ENCODE peak calls at places on chromosomes 1 and 21, in five cellular contexts. H is esophagus muscularis mucosa, N is colonic mucosa, O is keratinocyte, S is PC-3. C is an unnamed sample.

GRCh38 chr1:89918794-89919155 is 76.1 kb upstream of the ZNF326 start:
- DNase-seq in H (no peak), N (no peak), O (no peak), S (peak), C (no peak)

GRCh38 chr1:28249013-28249870 is 10.1 kb upstream of the SESN2 start:
- DNase-seq in H (no peak), N (peak), O (no peak), S (peak), C (peak)

GRCh38 chr21:45248893-45249381 is 38.8 kb downstream of the POFUT2 start:
- DNase-seq in H (peak), N (no peak), O (no peak), S (no peak), C (peak)

GRCh38 chr1:86616871-86617270 is 70.0 kb downstream of the CLCA4 start:
- DNase-seq in H (no peak), N (peak), O (no peak), S (no peak), C (no peak)

GRCh38 chr1:99650773-99651437 is 5.0 kb downstream of the PALMD start:
- DNase-seq in H (no peak), N (no peak), O (no peak), S (no peak), C (no peak)

GRCh38 chr1:162696286-162696862 is 64.1 kb downstream of the DDR2 start:
- DNase-seq in H (no peak), N (peak), O (no peak), S (peak), C (peak)

GRCh38 chr1:156664046-156664948 is 12.9 kb downstream of the NES start:
- DNase-seq in H (no peak), N (no peak), O (no peak), S (no peak), C (no peak)

GRCh38 chr21:44880762-44881585 is 7.5 kb upstream of the PTTG1IP start:
- DNase-seq in H (no peak), N (no peak), O (no peak), S (peak), C (no peak)

GRCh38 chr1:29218223-29218622 is 12.5 kb downstream of the MECR start:
- DNase-seq in H (no peak), N (no peak), O (no peak), S (no peak), C (no peak)

GRCh38 chr1:205445653-205445955 is 10.2 kb downstream of the BLACAT1 start:
- DNase-seq in H (no peak), N (no peak), O (no peak), S (no peak), C (no peak)

GRCh38 chr1:59072017-59072947 is 224.6 kb upstream of the FGGY start:
- DNase-seq in H (no peak), N (no peak), O (no peak), S (peak), C (no peak)

GRCh38 chr1:31063636-31064035 is 1.9 kb downstream of the PUM1 start:
- DNase-seq in H (no peak), N (no peak), O (no peak), S (peak), C (no peak)

GRCh38 chr1:38858833-38859560 is 575 bp downstream of the RRAGC start:
- DNase-seq in H (peak), N (peak), O (peak), S (peak), C (peak)

GRCh38 chr1:151147132-151147503 is 687 bp upstream of the SEMA6C start:
- DNase-seq in H (no peak), N (no peak), O (no peak), S (no peak), C (no peak)

GRCh38 chr1:237975903-237976302 is 85.2 kb upstream of the ZP4 start:
- DNase-seq in H (no peak), N (no peak), O (no peak), S (no peak), C (no peak)

GRCh38 chr1:67020304-67020703 is 33.6 kb downstream of the SLC35D1 start:
- DNase-seq in H (no peak), N (no peak), O (no peak), S (no peak), C (no peak)

GRCh38 chr1:101111461-101111860 is 85.9 kb upstream of the DPH5 start:
- DNase-seq in H (no peak), N (no peak), O (no peak), S (no peak), C (no peak)

GRCh38 chr1:109495738-109496137 is 1.8 kb downstream of the CYB561D1 start:
- DNase-seq in H (no peak), N (no peak), O (no peak), S (no peak), C (no peak)

GRCh38 chr1:32900956-32901822 is at the start of gene TMEM54:
- DNase-seq in H (no peak), N (peak), O (no peak), S (peak), C (peak)

GRCh38 chr1:46643368-46643775 is 24.8 kb downstream of the ATPAF1 start:
- DNase-seq in H (no peak), N (peak), O (no peak), S (peak), C (peak)

GRCh38 chr1:223211323-223211985 is 68.4 kb upstream of the TLR5 start:
- DNase-seq in H (no peak), N (no peak), O (no peak), S (no peak), C (no peak)

GRCh38 chr1:222138095-222138494 is 396.2 kb upstream of the DUSP10 start:
- DNase-seq in H (no peak), N (no peak), O (no peak), S (no peak), C (no peak)

GRCh38 chr1:248686815-248687214 is 15.8 kb downstream of the OR14I1 start:
- DNase-seq in H (no peak), N (no peak), O (no peak), S (peak), C (no peak)

GRCh38 chr21:41947596-41948403 is 6.0 kb downstream of the C2CD2 start:
- DNase-seq in H (no peak), N (no peak), O (no peak), S (no peak), C (no peak)

GRCh38 chr1:37720231-37721130 is 28.2 kb downstream of the CDCA8 start:
- DNase-seq in H (no peak), N (no peak), O (no peak), S (no peak), C (no peak)

GRCh38 chr1:10635385-10635896 is 160.7 kb downstream of the PEX14 start:
- DNase-seq in H (no peak), N (no peak), O (peak), S (peak), C (peak)

GRCh38 chr1:52658795-52659194 is 25.8 kb downstream of the SHISAL2A start:
- DNase-seq in H (no peak), N (no peak), O (peak), S (peak), C (no peak)

GRCh38 chr1:18681423-18681835 is 50.8 kb downstream of the PAX7 start:
- DNase-seq in H (no peak), N (no peak), O (peak), S (peak), C (peak)

GRCh38 chr1:32413507-32414185 is 19.4 kb upstream of the BSDC1 start:
- DNase-seq in H (no peak), N (peak), O (no peak), S (peak), C (peak)

GRCh38 chr1:77513839-77514763 is 168.4 kb downstream of the ZZZ3 start:
- DNase-seq in H (no peak), N (no peak), O (no peak), S (no peak), C (no peak)

GRCh38 chr1:26696191-26696644 is 403 bp downstream of the ARID1A start:
- DNase-seq in H (no peak), N (no peak), O (no peak), S (no peak), C (no peak)

GRCh38 chr1:207313131-207313530 is 8.3 kb upstream of the CD55 start:
- DNase-seq in H (no peak), N (no peak), O (no peak), S (no peak), C (no peak)

GRCh38 chr21:46126321-46127238 is 28.7 kb downstream of the COL6A2 start:
- DNase-seq in H (no peak), N (no peak), O (no peak), S (no peak), C (no peak)

GRCh38 chr1:169466259-169467230 is 19.2 kb downstream of the SLC19A2 start:
- DNase-seq in H (no peak), N (no peak), O (no peak), S (peak), C (no peak)

GRCh38 chr1:79044974-79045650 is 38.6 kb upstream of the ADGRL4 start:
- DNase-seq in H (no peak), N (no peak), O (no peak), S (no peak), C (no peak)

GRCh38 chr1:209648931-209649776 is 3.1 kb downstream of the LAMB3 start:
- DNase-seq in H (no peak), N (peak), O (peak), S (peak), C (no peak)

GRCh38 chr1:201459052-201459451 is 9.9 kb downstream of the PHLDA3 start:
- DNase-seq in H (no peak), N (no peak), O (no peak), S (no peak), C (no peak)
- TF ChIP-seq CTCF in H (no peak), N (no peak), O (no peak), S (no peak), C (no peak)

DNA sequence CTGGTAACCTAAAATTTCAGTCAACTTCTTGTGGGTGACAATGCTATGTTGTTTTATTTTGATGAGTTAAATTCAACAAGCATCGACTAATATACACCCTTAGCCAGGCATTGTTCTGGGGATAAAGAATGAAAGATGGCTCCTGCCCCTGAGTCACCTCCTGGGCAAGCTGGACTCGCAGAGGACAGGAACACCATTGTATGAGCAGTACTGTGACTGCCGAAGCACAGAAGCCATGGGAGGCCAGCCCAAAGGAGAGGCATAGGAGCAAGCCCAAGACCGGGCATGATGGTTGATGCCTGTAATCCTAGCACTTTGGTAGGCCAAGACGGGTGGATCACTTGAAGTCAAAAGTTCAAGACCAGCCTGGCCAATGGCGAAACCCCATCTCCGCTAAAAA is 555.2 kb downstream of the OMA1 start:
- DNase-seq in H (no peak), N (no peak), O (no peak), S (no peak), C (no peak)
- H3K4me3 ChIP-seq in H (no peak), N (no peak), O (no peak), S (no peak), C (no peak)

DNA sequence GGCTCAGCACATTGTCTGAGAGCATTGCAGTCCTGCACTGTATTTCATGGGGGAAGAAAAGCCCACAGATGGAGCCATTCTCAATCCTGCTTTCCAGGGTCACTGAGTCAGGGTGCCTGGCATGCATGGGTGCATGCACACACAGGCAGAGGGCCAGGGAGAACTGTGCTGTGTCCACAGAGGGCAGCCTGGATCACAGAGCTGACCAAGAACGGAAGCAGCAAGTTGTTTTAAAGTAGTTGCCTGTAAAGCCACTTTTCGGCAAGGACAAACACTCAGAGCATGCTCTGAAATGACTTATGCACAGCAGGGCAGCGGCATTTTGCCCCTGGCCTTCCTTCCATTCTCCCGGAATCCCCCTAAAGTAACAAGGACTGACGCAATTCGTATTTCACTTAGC is 3.6 kb downstream of the ERG start:
- DNase-seq in H (peak), N (no peak), O (no peak), S (no peak), C (no peak)
- H3K27ac ChIP-seq in H (peak), N (no peak), O (no peak), S (no peak), C (no peak)

GRCh38 chr1:177780096-177780700 is 189.7 kb downstream of the SEC16B start:
- DNase-seq in H (no peak), N (no peak), O (no peak), S (peak), C (peak)
- TF ChIP-seq CTCF in H (peak), N (peak), O (peak), S (peak), C (peak)